ENCODE peak calls at places on chromosomes 7 and 10, in five cellular contexts. M is endothelial cell of umbilical vein, O is A549, Z is GM12878, N is K562. W is an unnamed sample.

GRCh38 chr10:66931340-66931948 is 5.6 kb downstream of the LRRTM3 start:
- DNase-seq in M (peak; percentile 53), N (peak; percentile 21), O (peak; percentile 73), Z (peak; percentile 8), W (peak; percentile 71)

GRCh38 chr7:37421820-37422219 is 26.8 kb downstream of the ELMO1 start:
- DNase-seq in N (no peak), O (no peak), Z (no peak), M (no peak), W (no peak)

GRCh38 chr10:78171633-78172032 is 138.0 kb downstream of the RPS24 start:
- DNase-seq in N (no peak), O (no peak), Z (no peak), M (no peak), W (no peak)

GRCh38 chr7:44995555-44996493 is 4.2 kb upstream of the CCM2 start:
- DNase-seq in O (no peak), Z (peak; percentile 52), N (no peak), M (no peak), W (no peak)

GRCh38 chr10:125209591-125210373 is 49.4 kb upstream of the CTBP2 start:
- DNase-seq in M (peak; percentile 9), O (no peak), N (no peak), Z (no peak), W (no peak)

GRCh38 chr7:1247527-1248041 is 14.9 kb downstream of the UNCX start:
- DNase-seq in O (no peak), Z (no peak), N (no peak), M (no peak), W (peak; percentile 68)

GRCh38 chr7:27992755-27993478 is 187.7 kb downstream of the JAZF1 start:
- DNase-seq in O (no peak), Z (no peak), M (no peak), N (no peak), W (no peak)

GRCh38 chr10:117987242-117987909 is 59.4 kb downstream of the RAB11FIP2 start:
- DNase-seq in O (no peak), N (no peak), Z (no peak), M (no peak), W (no peak)

GRCh38 chr7:117313582-117313981 is 9.3 kb downstream of the WNT2 start:
- DNase-seq in M (no peak), N (no peak), O (no peak), Z (no peak), W (no peak)

GRCh38 chr10:19843487-19843886 is 27.3 kb downstream of the PLXDC2 start:
- DNase-seq in O (no peak), Z (no peak), M (no peak), N (no peak), W (no peak)

GRCh38 chr7:30595461-30596042 is 874 bp downstream of the GARS1 start:
- DNase-seq in N (no peak), Z (peak; percentile 1), M (peak; percentile 50), O (no peak), W (no peak)

GRCh38 chr10:119652361-119652760 is 1.2 kb downstream of the BAG3 start:
- DNase-seq in M (peak; percentile 77), Z (no peak), N (peak; percentile 55), O (peak; percentile 68), W (peak; percentile 77)

GRCh38 chr7:137953692-137954470 is 48.0 kb downstream of the CREB3L2 start:
- DNase-seq in O (peak; percentile 90), Z (no peak), M (peak; percentile 76), N (peak; percentile 68), W (no peak)

GRCh38 chr7:137441451-137441850 is 97.9 kb upstream of the PTN start:
- DNase-seq in O (no peak), N (no peak), M (no peak), Z (no peak), W (no peak)

GRCh38 chr7:21722371-21722770 is 179.5 kb downstream of the DNAH11 start:
- DNase-seq in O (no peak), M (no peak), Z (no peak), N (no peak), W (no peak)

GRCh38 chr10:71486465-71487114 is 89.9 kb downstream of the CDH23 start:
- DNase-seq in N (peak; percentile 74), O (peak; percentile 23), M (peak; percentile 15), Z (no peak), W (peak; percentile 75)

GRCh38 chr7:37201003-37201875 is 247.4 kb downstream of the ELMO1 start:
- DNase-seq in Z (no peak), M (peak; percentile 87), O (peak; percentile 70), N (peak; percentile 68), W (peak; percentile 83)

GRCh38 chr10:58319599-58319998 is 15.2 kb upstream of the UBE2D1 start:
- DNase-seq in O (peak; percentile 36), Z (no peak), M (no peak), N (no peak), W (no peak)

GRCh38 chr10:76086571-76087260 is 655.3 kb downstream of the LRMDA start:
- DNase-seq in Z (peak; percentile 4), O (peak; percentile 65), N (peak; percentile 50), M (no peak), W (peak; percentile 28)

GRCh38 chr10:26215534-26215922 is 1.0 kb upstream of the GAD2 start:
- DNase-seq in Z (no peak), N (no peak), O (no peak), M (no peak), W (no peak)

GRCh38 chr10:26213157-26213780 is 3.3 kb upstream of the GAD2 start:
- DNase-seq in N (no peak), M (no peak), Z (no peak), O (no peak), W (no peak)

GRCh38 chr10:26215923-26216576 is 524 bp upstream of the GAD2 start:
- DNase-seq in M (no peak), Z (no peak), N (no peak), O (no peak), W (no peak)

GRCh38 chr10:26214004-26214403 is 2.6 kb upstream of the GAD2 start:
- DNase-seq in M (no peak), O (no peak), N (no peak), Z (no peak), W (no peak)

DNA sequence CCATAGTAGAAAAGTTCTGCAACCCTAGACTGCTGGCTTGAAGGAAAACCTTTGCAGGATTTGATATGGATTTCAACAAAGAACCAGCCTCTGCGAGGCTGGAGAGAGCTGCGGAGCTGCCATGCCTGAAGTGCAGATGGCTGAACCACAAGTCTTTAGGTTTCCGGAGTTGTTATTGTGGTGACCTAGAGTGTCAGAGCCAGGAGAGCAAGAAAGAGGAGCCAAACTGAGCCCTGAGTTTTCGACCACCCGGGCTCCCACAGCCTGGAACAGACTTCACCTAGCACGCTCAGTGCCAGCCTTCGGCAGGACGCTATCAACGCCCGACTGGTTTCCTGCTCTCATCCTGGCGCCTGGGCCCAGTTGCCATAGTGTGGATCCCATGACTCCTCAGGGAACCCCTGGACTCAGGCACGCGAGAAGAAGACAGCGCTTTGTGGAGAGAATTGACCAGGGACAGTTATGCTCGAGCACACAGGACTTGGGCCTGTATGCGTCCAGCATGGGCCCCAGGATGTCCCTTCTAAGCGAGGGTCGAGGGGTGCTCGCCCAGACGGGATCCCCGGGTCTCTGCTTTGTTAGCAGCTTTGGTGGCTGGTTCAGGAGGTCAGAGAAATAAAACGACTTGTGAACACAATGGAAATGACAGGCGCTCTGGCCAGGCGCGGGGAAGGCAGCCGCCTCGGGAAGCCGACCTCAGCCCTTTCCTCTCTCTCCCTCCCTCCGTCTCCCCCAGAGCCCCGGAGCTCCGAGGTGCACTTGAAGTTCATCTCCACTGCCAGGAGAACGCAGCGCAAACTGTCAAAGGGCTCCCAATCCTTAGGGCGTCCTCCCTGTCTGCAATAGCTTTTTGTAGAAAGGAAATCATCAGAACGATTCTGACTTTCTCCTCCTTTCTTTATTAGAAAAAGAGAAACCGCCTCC is 1.8 kb upstream of the GAD2 start:
- DNase-seq in N (no peak), Z (no peak), M (no peak), O (no peak), W (no peak)
- TF ChIP-seq MYC in N (no peak), Z (no peak), M (no peak), O (no peak), W (no peak)

DNA sequence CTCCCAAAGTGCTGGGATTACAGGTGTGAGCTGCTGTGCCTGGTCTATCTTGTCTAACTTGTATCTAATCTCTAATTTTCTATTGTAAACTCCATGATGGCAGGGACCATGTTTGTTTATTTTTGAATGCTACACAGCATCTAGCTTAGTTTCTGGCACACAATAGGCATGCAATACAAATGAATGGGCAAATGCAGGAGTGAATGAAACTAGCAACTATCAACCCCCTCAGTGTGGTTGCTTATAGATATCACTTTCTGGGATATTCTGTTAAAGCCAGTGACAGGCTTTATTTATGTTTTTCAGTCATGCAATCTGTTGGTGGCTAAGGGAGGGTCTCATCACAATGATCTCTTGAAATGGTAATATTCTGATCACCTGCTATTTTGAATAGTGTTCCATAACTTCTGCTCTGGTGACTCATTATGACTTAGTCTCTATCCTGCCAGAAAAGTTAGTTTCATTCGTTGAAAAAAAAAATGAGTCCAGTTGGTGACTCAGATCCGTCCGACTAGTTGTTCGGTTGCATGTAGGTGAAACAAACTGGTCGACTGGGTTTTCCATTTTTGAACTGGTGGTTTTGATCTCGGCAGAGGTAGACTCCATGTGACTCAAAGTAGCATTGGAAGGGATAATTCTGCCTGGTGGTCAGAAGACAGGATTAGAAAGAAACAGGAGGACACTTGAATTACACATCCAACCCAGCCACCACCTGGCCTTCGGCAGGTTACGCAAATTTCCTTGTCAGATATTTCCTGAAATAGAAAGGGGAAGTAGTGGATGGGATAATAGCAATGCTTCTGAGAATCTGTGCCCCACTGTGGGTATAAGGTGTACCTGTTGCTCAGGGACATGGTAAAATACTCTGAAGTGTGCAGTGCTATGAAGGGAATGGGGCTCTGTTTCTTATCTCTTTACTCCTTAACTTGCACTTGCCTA is 76.8 kb downstream of the GATA3 start:
- DNase-seq in N (no peak), O (peak; percentile 17), M (peak; percentile 13), Z (peak; percentile 54), W (peak; percentile 12)
- TF ChIP-seq MYC in N (no peak), O (no peak), M (no peak), Z (no peak), W (no peak)

GRCh38 chr7:106064329-106064728 is 47.8 kb downstream of the SYPL1 start:
- DNase-seq in O (no peak), N (no peak), M (no peak), Z (no peak), W (no peak)
- TF ChIP-seq MYC in O (no peak), N (no peak), M (no peak), Z (no peak), W (no peak)

DNA sequence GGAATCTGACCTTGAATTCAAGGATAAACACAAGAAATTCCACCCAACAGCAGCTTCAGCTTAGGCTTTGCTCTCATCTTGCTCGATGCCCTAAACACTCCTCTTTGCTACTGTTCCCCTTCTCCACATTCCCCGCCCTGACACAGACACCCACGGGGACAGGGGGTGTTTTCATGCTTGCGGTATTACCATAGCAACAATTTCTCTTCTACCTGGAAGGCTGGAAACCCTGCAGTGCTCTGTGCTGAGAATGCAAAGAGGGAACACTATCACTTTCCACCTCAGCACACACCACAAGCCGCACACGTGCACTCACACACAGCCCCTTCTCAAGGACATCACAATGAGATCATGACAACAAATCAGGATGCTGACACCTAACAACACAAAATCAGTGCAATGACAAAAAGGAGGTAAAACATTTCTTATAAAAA is 81.5 kb downstream of the RNF216 start:
- DNase-seq in Z (peak; percentile 97), O (no peak), N (no peak), M (no peak), W (no peak)
- TF ChIP-seq MYC in Z (no peak), O (no peak), N (no peak), M (no peak), W (no peak)